ENCODE peak calls at places on chromosomes 1 and 21, in nine cellular contexts. One of them, this sample, is unnamed.

GRCh38 chr1:225554216-225554812 is 98.6 kb downstream of the ENAH start:
- DNase-seq in stomach: no peak
- DNase-seq in CD8-positive, alpha-beta T cell: no peak
- DNase-seq in heart left ventricle: no peak
- DNase-seq in ovary: no peak
- DNase-seq in OCI-LY7: peak
- DNase-seq in fibroblast of mammary gland: peak
- DNase-seq in bronchial epithelial cell: peak
- DNase-seq in H9: no peak
- DNase-seq in this sample: peak

GRCh38 chr1:39852214-39852791 is 31.0 kb downstream of the TRIT1 start:
- DNase-seq in stomach: no peak
- DNase-seq in CD8-positive, alpha-beta T cell: no peak
- DNase-seq in heart left ventricle: no peak
- DNase-seq in ovary: no peak
- DNase-seq in OCI-LY7: no peak
- DNase-seq in fibroblast of mammary gland: peak
- DNase-seq in bronchial epithelial cell: peak
- DNase-seq in H9: no peak
- DNase-seq in this sample: no peak

GRCh38 chr1:154342132-154342531 is 16.8 kb downstream of the ATP8B2 start:
- DNase-seq in stomach: no peak
- DNase-seq in CD8-positive, alpha-beta T cell: no peak
- DNase-seq in heart left ventricle: no peak
- DNase-seq in ovary: no peak
- DNase-seq in OCI-LY7: no peak
- DNase-seq in fibroblast of mammary gland: no peak
- DNase-seq in bronchial epithelial cell: no peak
- DNase-seq in H9: no peak
- DNase-seq in this sample: no peak

GRCh38 chr1:216425577-216425976 is 2.3 kb upstream of the USH2A start:
- DNase-seq in stomach: no peak
- DNase-seq in CD8-positive, alpha-beta T cell: no peak
- DNase-seq in heart left ventricle: no peak
- DNase-seq in ovary: no peak
- DNase-seq in OCI-LY7: no peak
- DNase-seq in fibroblast of mammary gland: no peak
- DNase-seq in bronchial epithelial cell: no peak
- DNase-seq in H9: no peak
- DNase-seq in this sample: no peak

GRCh38 chr21:17786219-17787181 is 32.7 kb downstream of the C21orf91 start:
- DNase-seq in stomach: no peak
- DNase-seq in CD8-positive, alpha-beta T cell: no peak
- DNase-seq in heart left ventricle: no peak
- DNase-seq in ovary: no peak
- DNase-seq in OCI-LY7: no peak
- DNase-seq in fibroblast of mammary gland: no peak
- DNase-seq in bronchial epithelial cell: no peak
- DNase-seq in H9: no peak
- DNase-seq in this sample: no peak

GRCh38 chr21:20270365-20271055 is 727.7 kb upstream of the NCAM2 start:
- DNase-seq in stomach: no peak
- DNase-seq in CD8-positive, alpha-beta T cell: no peak
- DNase-seq in heart left ventricle: no peak
- DNase-seq in ovary: no peak
- DNase-seq in OCI-LY7: no peak
- DNase-seq in fibroblast of mammary gland: no peak
- DNase-seq in bronchial epithelial cell: no peak
- DNase-seq in H9: no peak
- DNase-seq in this sample: no peak

GRCh38 chr1:8096105-8097011 is 70.2 kb upstream of the ERRFI1 start:
- DNase-seq in stomach: no peak
- DNase-seq in CD8-positive, alpha-beta T cell: no peak
- DNase-seq in heart left ventricle: no peak
- DNase-seq in ovary: no peak
- DNase-seq in OCI-LY7: no peak
- DNase-seq in fibroblast of mammary gland: peak
- DNase-seq in bronchial epithelial cell: peak
- DNase-seq in H9: no peak
- DNase-seq in this sample: no peak

GRCh38 chr1:93629101-93630059 is 52.3 kb downstream of the BCAR3 start:
- DNase-seq in stomach: no peak
- DNase-seq in CD8-positive, alpha-beta T cell: peak
- DNase-seq in heart left ventricle: no peak
- DNase-seq in ovary: peak
- DNase-seq in OCI-LY7: peak
- DNase-seq in fibroblast of mammary gland: peak
- DNase-seq in bronchial epithelial cell: peak
- DNase-seq in H9: no peak
- DNase-seq in this sample: peak

GRCh38 chr1:162908780-162909179 is 47.8 kb upstream of the CCDC190 start:
- DNase-seq in stomach: no peak
- DNase-seq in CD8-positive, alpha-beta T cell: no peak
- DNase-seq in heart left ventricle: no peak
- DNase-seq in ovary: no peak
- DNase-seq in OCI-LY7: no peak
- DNase-seq in fibroblast of mammary gland: peak
- DNase-seq in bronchial epithelial cell: peak
- DNase-seq in H9: no peak
- DNase-seq in this sample: no peak

GRCh38 chr1:159250817-159251216 is 46.1 kb downstream of the ACKR1 start:
- DNase-seq in stomach: no peak
- DNase-seq in CD8-positive, alpha-beta T cell: no peak
- DNase-seq in heart left ventricle: no peak
- DNase-seq in ovary: no peak
- DNase-seq in OCI-LY7: no peak
- DNase-seq in fibroblast of mammary gland: no peak
- DNase-seq in bronchial epithelial cell: no peak
- DNase-seq in H9: peak
- DNase-seq in this sample: no peak

GRCh38 chr21:34181418-34181817 is 108.0 kb downstream of the MRPS6 start:
- DNase-seq in stomach: no peak
- DNase-seq in CD8-positive, alpha-beta T cell: no peak
- DNase-seq in heart left ventricle: peak
- DNase-seq in ovary: no peak
- DNase-seq in OCI-LY7: no peak
- DNase-seq in fibroblast of mammary gland: no peak
- DNase-seq in bronchial epithelial cell: no peak
- DNase-seq in H9: no peak
- DNase-seq in this sample: no peak

GRCh38 chr1:33341190-33341589 is 20.3 kb upstream of the A3GALT2 start:
- DNase-seq in stomach: no peak
- DNase-seq in CD8-positive, alpha-beta T cell: no peak
- DNase-seq in heart left ventricle: no peak
- DNase-seq in ovary: no peak
- DNase-seq in OCI-LY7: no peak
- DNase-seq in fibroblast of mammary gland: peak
- DNase-seq in bronchial epithelial cell: no peak
- DNase-seq in H9: no peak
- DNase-seq in this sample: no peak

GRCh38 chr1:174344162-174344561 is 103.6 kb upstream of the GPR52 start:
- DNase-seq in stomach: no peak
- DNase-seq in CD8-positive, alpha-beta T cell: no peak
- DNase-seq in heart left ventricle: no peak
- DNase-seq in ovary: no peak
- DNase-seq in OCI-LY7: no peak
- DNase-seq in fibroblast of mammary gland: no peak
- DNase-seq in bronchial epithelial cell: no peak
- DNase-seq in H9: no peak
- DNase-seq in this sample: no peak

GRCh38 chr1:21956720-21957552 is 19.8 kb upstream of the HSPG2 start:
- DNase-seq in stomach: peak
- DNase-seq in CD8-positive, alpha-beta T cell: peak
- DNase-seq in heart left ventricle: peak
- DNase-seq in ovary: no peak
- DNase-seq in OCI-LY7: peak
- DNase-seq in fibroblast of mammary gland: peak
- DNase-seq in bronchial epithelial cell: peak
- DNase-seq in H9: no peak
- DNase-seq in this sample: peak

GRCh38 chr1:46692806-46693770 is 21.4 kb downstream of the TEX38 start:
- DNase-seq in stomach: no peak
- DNase-seq in CD8-positive, alpha-beta T cell: no peak
- DNase-seq in heart left ventricle: no peak
- DNase-seq in ovary: no peak
- DNase-seq in OCI-LY7: no peak
- DNase-seq in fibroblast of mammary gland: no peak
- DNase-seq in bronchial epithelial cell: no peak
- DNase-seq in H9: no peak
- DNase-seq in this sample: no peak

GRCh38 chr1:203663820-203664219 is 37.2 kb downstream of the ATP2B4 start:
- DNase-seq in stomach: no peak
- DNase-seq in CD8-positive, alpha-beta T cell: no peak
- DNase-seq in heart left ventricle: no peak
- DNase-seq in ovary: no peak
- DNase-seq in OCI-LY7: no peak
- DNase-seq in fibroblast of mammary gland: peak
- DNase-seq in bronchial epithelial cell: peak
- DNase-seq in H9: no peak
- DNase-seq in this sample: no peak

GRCh38 chr1:28354121-28354520 is 15.4 kb upstream of the PHACTR4 start:
- DNase-seq in stomach: no peak
- DNase-seq in CD8-positive, alpha-beta T cell: no peak
- DNase-seq in heart left ventricle: no peak
- DNase-seq in ovary: no peak
- DNase-seq in OCI-LY7: no peak
- DNase-seq in fibroblast of mammary gland: peak
- DNase-seq in bronchial epithelial cell: peak
- DNase-seq in H9: no peak
- DNase-seq in this sample: no peak

GRCh38 chr1:234602334-234603220 is 7.4 kb downstream of the IRF2BP2 start:
- DNase-seq in stomach: peak
- DNase-seq in CD8-positive, alpha-beta T cell: no peak
- DNase-seq in heart left ventricle: no peak
- DNase-seq in ovary: peak
- DNase-seq in OCI-LY7: peak
- DNase-seq in fibroblast of mammary gland: peak
- DNase-seq in bronchial epithelial cell: peak
- DNase-seq in H9: no peak
- DNase-seq in this sample: peak

DNA sequence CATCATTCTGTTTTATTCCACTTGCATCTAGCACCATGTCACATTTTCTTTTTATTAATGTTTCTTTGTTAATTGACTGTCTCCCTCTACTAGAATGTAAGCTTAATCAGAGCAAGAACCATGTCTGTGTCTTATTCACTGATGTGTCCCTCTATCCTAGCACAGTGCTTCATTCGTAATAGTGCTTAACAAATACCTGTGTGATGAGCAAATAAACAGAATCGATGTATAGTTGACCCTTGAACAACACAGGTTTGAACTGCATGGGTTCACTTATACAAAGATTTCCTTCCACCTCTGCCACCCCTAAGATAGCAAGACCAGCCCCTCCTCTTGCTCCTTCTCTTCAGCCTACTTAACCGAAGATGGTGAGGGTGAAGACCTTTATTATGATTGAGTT is 42.9 kb upstream of the MAN1A2 start:
- DNase-seq in stomach: no peak
- DNase-seq in CD8-positive, alpha-beta T cell: no peak
- DNase-seq in heart left ventricle: no peak
- DNase-seq in ovary: no peak
- DNase-seq in OCI-LY7: no peak
- DNase-seq in fibroblast of mammary gland: no peak
- DNase-seq in bronchial epithelial cell: no peak
- DNase-seq in H9: no peak
- DNase-seq in this sample: no peak
- TF ChIP-seq CTCF in stomach: no peak
- TF ChIP-seq CTCF in CD8-positive, alpha-beta T cell: no peak
- TF ChIP-seq CTCF in heart left ventricle: no peak
- TF ChIP-seq CTCF in ovary: no peak
- TF ChIP-seq CTCF in OCI-LY7: no peak
- TF ChIP-seq CTCF in fibroblast of mammary gland: no peak
- TF ChIP-seq CTCF in bronchial epithelial cell: no peak
- TF ChIP-seq CTCF in H9: no peak
- TF ChIP-seq CTCF in this sample: no peak

GRCh38 chr1:38128511-38128910 is 81.9 kb upstream of the POU3F1 start:
- DNase-seq in stomach: no peak
- DNase-seq in CD8-positive, alpha-beta T cell: no peak
- DNase-seq in heart left ventricle: no peak
- DNase-seq in ovary: no peak
- DNase-seq in OCI-LY7: no peak
- DNase-seq in fibroblast of mammary gland: no peak
- DNase-seq in bronchial epithelial cell: no peak
- DNase-seq in H9: no peak
- DNase-seq in this sample: no peak

GRCh38 chr1:38128926-38129453 is 82.4 kb upstream of the POU3F1 start:
- DNase-seq in stomach: no peak
- DNase-seq in CD8-positive, alpha-beta T cell: no peak
- DNase-seq in heart left ventricle: no peak
- DNase-seq in ovary: no peak
- DNase-seq in OCI-LY7: no peak
- DNase-seq in fibroblast of mammary gland: no peak
- DNase-seq in bronchial epithelial cell: no peak
- DNase-seq in H9: no peak
- DNase-seq in this sample: no peak

GRCh38 chr1:38129971-38130370 is 83.4 kb upstream of the POU3F1 start:
- DNase-seq in stomach: no peak
- DNase-seq in CD8-positive, alpha-beta T cell: no peak
- DNase-seq in heart left ventricle: no peak
- DNase-seq in ovary: no peak
- DNase-seq in OCI-LY7: no peak
- DNase-seq in fibroblast of mammary gland: no peak
- DNase-seq in bronchial epithelial cell: no peak
- DNase-seq in H9: no peak
- DNase-seq in this sample: no peak

GRCh38 chr1:38131024-38131585 is 84.5 kb upstream of the POU3F1 start:
- DNase-seq in stomach: no peak
- DNase-seq in CD8-positive, alpha-beta T cell: no peak
- DNase-seq in heart left ventricle: no peak
- DNase-seq in ovary: no peak
- DNase-seq in OCI-LY7: no peak
- DNase-seq in fibroblast of mammary gland: peak
- DNase-seq in bronchial epithelial cell: no peak
- DNase-seq in H9: no peak
- DNase-seq in this sample: no peak

GRCh38 chr1:38129473-38129872 is 82.9 kb upstream of the POU3F1 start:
- DNase-seq in stomach: no peak
- DNase-seq in CD8-positive, alpha-beta T cell: no peak
- DNase-seq in heart left ventricle: no peak
- DNase-seq in ovary: no peak
- DNase-seq in OCI-LY7: no peak
- DNase-seq in fibroblast of mammary gland: no peak
- DNase-seq in bronchial epithelial cell: no peak
- DNase-seq in H9: peak
- DNase-seq in this sample: no peak
- TF ChIP-seq CTCF in stomach: no peak
- TF ChIP-seq CTCF in CD8-positive, alpha-beta T cell: no peak
- TF ChIP-seq CTCF in heart left ventricle: no peak
- TF ChIP-seq CTCF in ovary: no peak
- TF ChIP-seq CTCF in OCI-LY7: peak
- TF ChIP-seq CTCF in fibroblast of mammary gland: no peak
- TF ChIP-seq CTCF in bronchial epithelial cell: peak
- TF ChIP-seq CTCF in H9: peak
- TF ChIP-seq CTCF in this sample: no peak

GRCh38 chr1:153192697-153193096 is 10.5 kb upstream of the LELP1 start:
- DNase-seq in stomach: peak
- DNase-seq in CD8-positive, alpha-beta T cell: no peak
- DNase-seq in heart left ventricle: no peak
- DNase-seq in ovary: no peak
- DNase-seq in OCI-LY7: peak
- DNase-seq in fibroblast of mammary gland: no peak
- DNase-seq in bronchial epithelial cell: peak
- DNase-seq in H9: peak
- DNase-seq in this sample: no peak
- TF ChIP-seq CTCF in stomach: no peak
- TF ChIP-seq CTCF in CD8-positive, alpha-beta T cell: no peak
- TF ChIP-seq CTCF in heart left ventricle: no peak
- TF ChIP-seq CTCF in ovary: no peak
- TF ChIP-seq CTCF in OCI-LY7: peak
- TF ChIP-seq CTCF in fibroblast of mammary gland: no peak
- TF ChIP-seq CTCF in bronchial epithelial cell: peak
- TF ChIP-seq CTCF in H9: peak
- TF ChIP-seq CTCF in this sample: peak

GRCh38 chr1:36625959-36626337 is 143.2 kb upstream of the CSF3R start:
- DNase-seq in stomach: no peak
- DNase-seq in CD8-positive, alpha-beta T cell: no peak
- DNase-seq in heart left ventricle: no peak
- DNase-seq in ovary: no peak
- DNase-seq in OCI-LY7: no peak
- DNase-seq in fibroblast of mammary gland: no peak
- DNase-seq in bronchial epithelial cell: no peak
- DNase-seq in H9: no peak
- DNase-seq in this sample: no peak
- TF ChIP-seq CTCF in stomach: no peak
- TF ChIP-seq CTCF in CD8-positive, alpha-beta T cell: no peak
- TF ChIP-seq CTCF in heart left ventricle: no peak
- TF ChIP-seq CTCF in ovary: no peak
- TF ChIP-seq CTCF in OCI-LY7: no peak
- TF ChIP-seq CTCF in fibroblast of mammary gland: no peak
- TF ChIP-seq CTCF in bronchial epithelial cell: no peak
- TF ChIP-seq CTCF in H9: no peak
- TF ChIP-seq CTCF in this sample: no peak